ENCODE peak calls at places on chromosomes 4 and X, in seven cellular contexts. One of them, this sample, is unnamed.

GRCh38 chr4:4856071-4857000 is 3.1 kb upstream of the MSX1 start:
- DNase-seq in CD8-positive, alpha-beta T cell: no peak
- DNase-seq in stomach: no peak
- DNase-seq in HL-60: no peak
- DNase-seq in heart left ventricle: peak; percentile 55
- DNase-seq in OCI-LY7: no peak
- DNase-seq in bronchial epithelial cell: no peak
- DNase-seq in this sample: no peak

GRCh38 chrX:134545524-134545923 is 85.6 kb downstream of the HPRT1 start:
- DNase-seq in OCI-LY7: no peak
- DNase-seq in HL-60: no peak
- DNase-seq in stomach: no peak
- DNase-seq in bronchial epithelial cell: no peak
- DNase-seq in heart left ventricle: no peak
- DNase-seq in CD8-positive, alpha-beta T cell: no peak
- DNase-seq in this sample: no peak

GRCh38 chrX:128676651-128677050 is 624.4 kb upstream of the ACTRT1 start:
- DNase-seq in CD8-positive, alpha-beta T cell: no peak
- DNase-seq in stomach: no peak
- DNase-seq in HL-60: no peak
- DNase-seq in OCI-LY7: no peak
- DNase-seq in bronchial epithelial cell: no peak
- DNase-seq in heart left ventricle: no peak
- DNase-seq in this sample: no peak

GRCh38 chrX:130682990-130683389 is 220.0 kb downstream of the ENOX2 start:
- DNase-seq in stomach: no peak
- DNase-seq in bronchial epithelial cell: no peak
- DNase-seq in HL-60: no peak
- DNase-seq in CD8-positive, alpha-beta T cell: no peak
- DNase-seq in OCI-LY7: no peak
- DNase-seq in heart left ventricle: no peak
- DNase-seq in this sample: no peak

GRCh38 chr4:153538408-153539057 is 72.4 kb downstream of the TMEM131L start:
- DNase-seq in bronchial epithelial cell: peak; percentile 12
- DNase-seq in OCI-LY7: no peak
- DNase-seq in HL-60: no peak
- DNase-seq in stomach: no peak
- DNase-seq in heart left ventricle: no peak
- DNase-seq in CD8-positive, alpha-beta T cell: no peak
- DNase-seq in this sample: peak; percentile 35

GRCh38 chr4:106529348-106530033 is 160.9 kb upstream of the GIMD1 start:
- DNase-seq in bronchial epithelial cell: peak; percentile 88
- DNase-seq in OCI-LY7: no peak
- DNase-seq in CD8-positive, alpha-beta T cell: no peak
- DNase-seq in HL-60: no peak
- DNase-seq in heart left ventricle: no peak
- DNase-seq in stomach: no peak
- DNase-seq in this sample: no peak

GRCh38 chr4:168881754-168882153 is 128.3 kb downstream of the CBR4 start:
- DNase-seq in bronchial epithelial cell: peak; percentile 17
- DNase-seq in OCI-LY7: no peak
- DNase-seq in heart left ventricle: no peak
- DNase-seq in stomach: no peak
- DNase-seq in CD8-positive, alpha-beta T cell: no peak
- DNase-seq in HL-60: no peak
- DNase-seq in this sample: no peak

GRCh38 chrX:110418857-110419249 is 60.2 kb downstream of the RTL9 start:
- DNase-seq in bronchial epithelial cell: peak; percentile 53
- DNase-seq in heart left ventricle: no peak
- DNase-seq in HL-60: no peak
- DNase-seq in stomach: no peak
- DNase-seq in OCI-LY7: no peak
- DNase-seq in CD8-positive, alpha-beta T cell: no peak
- DNase-seq in this sample: peak; percentile 85

GRCh38 chr4:140609548-140610425 is 41.0 kb upstream of the UCP1 start:
- DNase-seq in heart left ventricle: no peak
- DNase-seq in stomach: no peak
- DNase-seq in OCI-LY7: peak; percentile 75
- DNase-seq in CD8-positive, alpha-beta T cell: no peak
- DNase-seq in bronchial epithelial cell: peak; percentile 51
- DNase-seq in HL-60: no peak
- DNase-seq in this sample: peak; percentile 44

GRCh38 chr4:125013891-125014290 is 300.9 kb upstream of the FAT4 start:
- DNase-seq in OCI-LY7: no peak
- DNase-seq in bronchial epithelial cell: peak; percentile 45
- DNase-seq in heart left ventricle: no peak
- DNase-seq in stomach: no peak
- DNase-seq in HL-60: no peak
- DNase-seq in CD8-positive, alpha-beta T cell: no peak
- DNase-seq in this sample: no peak

GRCh38 chr4:75555294-75556164 is at the start of gene ODAPH:
- DNase-seq in HL-60: no peak
- DNase-seq in OCI-LY7: no peak
- DNase-seq in CD8-positive, alpha-beta T cell: peak; percentile 12
- DNase-seq in heart left ventricle: no peak
- DNase-seq in stomach: no peak
- DNase-seq in bronchial epithelial cell: peak; percentile 90
- DNase-seq in this sample: no peak

GRCh38 chrX:102658551-102658950 is 7.3 kb downstream of the GPRASP1 start:
- DNase-seq in HL-60: no peak
- DNase-seq in heart left ventricle: no peak
- DNase-seq in OCI-LY7: no peak
- DNase-seq in bronchial epithelial cell: peak; percentile 12
- DNase-seq in CD8-positive, alpha-beta T cell: no peak
- DNase-seq in stomach: no peak
- DNase-seq in this sample: peak; percentile 26
- H3K4me3 ChIP-seq in HL-60: no peak overlapping the region
- H3K4me3 ChIP-seq in heart left ventricle: no peak overlapping the region
- H3K4me3 ChIP-seq in OCI-LY7: no peak overlapping the region
- H3K4me3 ChIP-seq in bronchial epithelial cell: no peak overlapping the region
- H3K4me3 ChIP-seq in CD8-positive, alpha-beta T cell: no peak overlapping the region
- H3K4me3 ChIP-seq in stomach: no peak overlapping the region
- H3K4me3 ChIP-seq in this sample: no peak overlapping the region

GRCh38 chrX:46279214-46279924 is 265.9 kb downstream of the ZNF674 start:
- DNase-seq in bronchial epithelial cell: peak; percentile 37
- DNase-seq in heart left ventricle: no peak
- DNase-seq in HL-60: peak; percentile 12
- DNase-seq in stomach: no peak
- DNase-seq in CD8-positive, alpha-beta T cell: no peak
- DNase-seq in OCI-LY7: no peak
- DNase-seq in this sample: peak; percentile 2
- TF ChIP-seq CTCF in bronchial epithelial cell: no peak
- TF ChIP-seq CTCF in heart left ventricle: no peak
- TF ChIP-seq CTCF in HL-60: no peak
- TF ChIP-seq CTCF in stomach: no peak
- TF ChIP-seq CTCF in CD8-positive, alpha-beta T cell: no peak
- TF ChIP-seq CTCF in OCI-LY7: no peak
- TF ChIP-seq CTCF in this sample: no peak

DNA sequence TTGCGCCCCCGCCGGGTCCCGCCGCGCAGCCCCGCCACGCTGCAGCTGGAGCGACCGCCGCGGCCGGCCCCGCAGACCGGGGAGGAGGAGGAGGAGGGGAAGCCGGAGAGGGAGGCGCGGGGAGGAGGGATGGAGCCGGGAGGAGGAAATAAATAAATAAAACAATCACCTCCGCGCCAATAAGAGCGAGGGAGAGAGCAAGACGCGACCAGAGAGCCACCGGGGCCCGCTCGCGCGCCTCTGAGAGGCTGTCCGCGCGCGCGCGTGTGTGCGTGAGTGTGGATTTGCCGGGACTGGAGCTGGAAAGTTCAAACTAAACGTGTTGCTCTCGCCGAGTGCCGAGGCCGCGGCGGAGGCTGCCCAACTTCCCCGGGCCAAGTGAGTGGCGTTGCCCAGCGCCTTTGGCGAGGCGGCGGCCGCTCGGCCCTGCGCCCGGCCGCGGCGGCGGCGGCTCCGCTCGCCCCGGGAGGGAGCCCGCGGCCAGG is 2184.4 kb upstream of the TENM3 start:
- DNase-seq in bronchial epithelial cell: no peak
- DNase-seq in CD8-positive, alpha-beta T cell: no peak
- DNase-seq in heart left ventricle: peak; percentile 63
- DNase-seq in HL-60: no peak
- DNase-seq in stomach: no peak
- DNase-seq in OCI-LY7: no peak
- DNase-seq in this sample: peak; percentile 7
- H3K4me3 ChIP-seq in bronchial epithelial cell: peak overlapping the region; percentile 37
- H3K4me3 ChIP-seq in CD8-positive, alpha-beta T cell: no peak overlapping the region
- H3K4me3 ChIP-seq in heart left ventricle: peak overlapping the region; percentile 46
- H3K4me3 ChIP-seq in HL-60: peak overlapping the region; percentile 80
- H3K4me3 ChIP-seq in stomach: peak overlapping the region; percentile 57
- H3K4me3 ChIP-seq in OCI-LY7: no peak overlapping the region
- H3K4me3 ChIP-seq in this sample: peak overlapping the region; percentile 43

GRCh38 chr4:38523524-38524448 is 140.2 kb upstream of the KLF3 start:
- DNase-seq in OCI-LY7: no peak
- DNase-seq in heart left ventricle: no peak
- DNase-seq in stomach: no peak
- DNase-seq in bronchial epithelial cell: peak; percentile 22
- DNase-seq in HL-60: peak; percentile 38
- DNase-seq in CD8-positive, alpha-beta T cell: peak; percentile 15
- DNase-seq in this sample: peak; percentile 8
- TF ChIP-seq CTCF in OCI-LY7: no peak
- TF ChIP-seq CTCF in heart left ventricle: no peak
- TF ChIP-seq CTCF in stomach: no peak
- TF ChIP-seq CTCF in bronchial epithelial cell: no peak
- TF ChIP-seq CTCF in HL-60: no peak
- TF ChIP-seq CTCF in CD8-positive, alpha-beta T cell: no peak
- TF ChIP-seq CTCF in this sample: no peak

GRCh38 chrX:119887721-119888425 is 7.8 kb upstream of the AKAP14 start:
- DNase-seq in bronchial epithelial cell: peak; percentile 23
- DNase-seq in HL-60: peak; percentile 17
- DNase-seq in stomach: peak; percentile 54
- DNase-seq in heart left ventricle: peak; percentile 83
- DNase-seq in OCI-LY7: peak; percentile 60
- DNase-seq in CD8-positive, alpha-beta T cell: peak; percentile 49
- DNase-seq in this sample: peak; percentile 52
- H3K4me3 ChIP-seq in bronchial epithelial cell: peak overlapping the region; percentile 6
- H3K4me3 ChIP-seq in HL-60: no peak overlapping the region
- H3K4me3 ChIP-seq in stomach: peak overlapping the region; percentile 42
- H3K4me3 ChIP-seq in heart left ventricle: peak overlapping the region; percentile 36
- H3K4me3 ChIP-seq in OCI-LY7: no peak overlapping the region
- H3K4me3 ChIP-seq in CD8-positive, alpha-beta T cell: no peak overlapping the region
- H3K4me3 ChIP-seq in this sample: peak overlapping the region; percentile 45

GRCh38 chrX:6574762-6575161 is 39.8 kb upstream of the VCX3A start:
- DNase-seq in stomach: no peak
- DNase-seq in heart left ventricle: no peak
- DNase-seq in bronchial epithelial cell: no peak
- DNase-seq in HL-60: no peak
- DNase-seq in OCI-LY7: peak; percentile 1
- DNase-seq in CD8-positive, alpha-beta T cell: no peak
- DNase-seq in this sample: no peak
- TF ChIP-seq CTCF in stomach: no peak
- TF ChIP-seq CTCF in heart left ventricle: no peak
- TF ChIP-seq CTCF in bronchial epithelial cell: no peak
- TF ChIP-seq CTCF in HL-60: no peak
- TF ChIP-seq CTCF in OCI-LY7: peak; percentile 53
- TF ChIP-seq CTCF in CD8-positive, alpha-beta T cell: no peak
- TF ChIP-seq CTCF in this sample: no peak